ENCODE peak calls at places on chromosomes 7 and 10, in five cellular contexts. X, W, K, Y and F are unnamed samples.

GRCh38 chr10:71608863-71609768 is 110.5 kb downstream of the C10orf105 start:
- DNase-seq in W (peak), X (peak), K (peak), Y (peak), F (peak)

GRCh38 chr7:51611937-51612336 is 295.3 kb upstream of the COBL start:
- DNase-seq in K (no peak), Y (no peak), X (no peak), W (no peak), F (no peak)

GRCh38 chr10:124743188-124744046 is 761 bp downstream of the FAM53B start:
- DNase-seq in Y (peak), K (no peak), X (peak), W (peak), F (peak)

GRCh38 chr7:69373171-69374035 is 224.9 kb upstream of the AUTS2 start:
- DNase-seq in W (no peak), Y (no peak), X (no peak), K (no peak), F (no peak)

GRCh38 chr7:134589491-134589941 is 40.6 kb downstream of the AKR1B15 start:
- DNase-seq in K (no peak), W (peak), Y (no peak), X (no peak), F (no peak)

GRCh38 chr7:157661611-157661975 is 324.8 kb downstream of the DNAJB6 start:
- DNase-seq in X (no peak), Y (no peak), K (no peak), W (no peak), F (no peak)

GRCh38 chr7:151607464-151607867 is 87.8 kb upstream of the RHEB start:
- DNase-seq in W (peak), X (no peak), K (no peak), Y (no peak), F (no peak)

GRCh38 chr10:80579849-80580645 is 42.3 kb downstream of the SH2D4B start:
- DNase-seq in Y (no peak), X (no peak), W (no peak), K (no peak), F (no peak)

GRCh38 chr10:124225468-124226270 is 132.3 kb upstream of the CHST15 start:
- DNase-seq in X (no peak), Y (peak), K (peak), W (no peak), F (peak)

GRCh38 chr10:103707956-103708626 is 147.3 kb downstream of the SH3PXD2A start:
- DNase-seq in X (no peak), Y (no peak), W (no peak), K (no peak), F (no peak)

GRCh38 chr10:130135676-130136213 is 446 bp upstream of the GLRX3 start:
- DNase-seq in W (no peak), Y (peak), K (no peak), X (no peak), F (no peak)

GRCh38 chr7:151436446-151437162 is 3.3 kb downstream of the CRYGN start:
- DNase-seq in W (peak), K (no peak), X (no peak), Y (no peak), F (no peak)

GRCh38 chr10:59847888-59848287 is 58.5 kb downstream of the CCDC6 start:
- DNase-seq in X (peak), W (no peak), Y (no peak), K (no peak), F (no peak)